ENCODE peak calls at places on chromosomes 2 and 18, in nine cellular contexts. H is fibroblast of the aortic adventitia, C is hippocampal formation, R is ELF-1, M is LoVo, L is MCF 10A, K is cardiac muscle cell, U is HS-5, B is GM04504. T is an unnamed sample.

GRCh38 chr2:71798266-71799012 is 345.1 kb downstream of the DYSF start:
- DNase-seq in H (peak), C (no peak), R (peak), M (peak), L (peak), K (peak), U (no peak), B (no peak), T (no peak)

GRCh38 chr2:127649100-127649611 is 3.2 kb downstream of the GPR17 start:
- DNase-seq in H (no peak), C (peak), R (no peak), M (no peak), L (peak), K (no peak), U (no peak), B (no peak), T (no peak)

GRCh38 chr18:78673516-78674321 is 305.9 kb upstream of the SALL3 start:
- DNase-seq in H (no peak), C (no peak), R (no peak), M (no peak), L (no peak), K (no peak), U (no peak), B (no peak), T (no peak)

GRCh38 chr2:46878886-46879285 is 36.7 kb downstream of the MCFD2 start:
- DNase-seq in H (peak), C (peak), R (peak), M (no peak), L (no peak), K (peak), U (no peak), B (no peak), T (no peak)

GRCh38 chr2:84631047-84631446 is 114.7 kb downstream of the DNAH6 start:
- DNase-seq in H (peak), C (no peak), R (no peak), M (peak), L (peak), K (peak), U (peak), B (peak), T (peak)

GRCh38 chr2:158457092-158457825 is 507 bp downstream of the PKP4 start:
- DNase-seq in H (peak), C (peak), R (peak), M (peak), L (peak), K (peak), U (peak), B (peak), T (no peak)

GRCh38 chr18:61998335-61998734 is 105.5 kb upstream of the RNF152 start:
- DNase-seq in H (no peak), C (no peak), R (no peak), M (no peak), L (no peak), K (no peak), U (no peak), B (no peak), T (no peak)

GRCh38 chr2:175575346-175576258 is 394.1 kb upstream of the ATP5MC3 start:
- DNase-seq in H (no peak), C (no peak), R (no peak), M (no peak), L (no peak), K (no peak), U (no peak), B (no peak), T (no peak)

GRCh38 chr2:197883354-197884032 is 79.1 kb downstream of the PLCL1 start:
- DNase-seq in H (peak), C (no peak), R (no peak), M (no peak), L (no peak), K (peak), U (peak), B (peak), T (no peak)

GRCh38 chr2:160647967-160648685 is 154.5 kb upstream of the RBMS1 start:
- DNase-seq in H (no peak), C (no peak), R (no peak), M (no peak), L (peak), K (no peak), U (no peak), B (no peak), T (no peak)

GRCh38 chr2:189951791-189952535 is 110.6 kb downstream of the MSTN start:
- DNase-seq in H (no peak), C (no peak), R (no peak), M (no peak), L (no peak), K (peak), U (no peak), B (no peak), T (no peak)

GRCh38 chr18:33375829-33376228 is 64.7 kb downstream of the CCDC178 start:
- DNase-seq in H (no peak), C (no peak), R (no peak), M (no peak), L (no peak), K (no peak), U (no peak), B (no peak), T (no peak)

GRCh38 chr18:9614401-9615279 is at the start of gene PPP4R1:
- DNase-seq in H (peak), C (peak), R (peak), M (peak), L (peak), K (peak), U (no peak), B (no peak), T (no peak)

GRCh38 chr2:23925702-23926288 is 1.1 kb downstream of the ATAD2B start:
- DNase-seq in H (peak), C (peak), R (no peak), M (peak), L (peak), K (peak), U (no peak), B (no peak), T (no peak)

GRCh38 chr2:218895758-218896500 is 15.3 kb downstream of the WNT10A start:
- DNase-seq in H (no peak), C (no peak), R (peak), M (no peak), L (no peak), K (no peak), U (no peak), B (no peak), T (no peak)

GRCh38 chr2:169141713-169142352 is 72.5 kb downstream of the DHRS9 start:
- DNase-seq in H (peak), C (no peak), R (peak), M (peak), L (peak), K (peak), U (peak), B (peak), T (peak)

GRCh38 chr18:74695170-74695569 is 97.5 kb downstream of the ZNF407 start:
- DNase-seq in H (no peak), C (no peak), R (no peak), M (no peak), L (no peak), K (no peak), U (no peak), B (no peak), T (no peak)

GRCh38 chr2:151757861-151758260 is 23.6 kb upstream of the NEB start:
- DNase-seq in H (no peak), C (no peak), R (no peak), M (no peak), L (no peak), K (peak), U (no peak), B (no peak), T (no peak)

GRCh38 chr18:56672981-56673380 is 21.8 kb downstream of the WDR7 start:
- DNase-seq in H (no peak), C (no peak), R (no peak), M (no peak), L (no peak), K (no peak), U (no peak), B (no peak), T (no peak)

GRCh38 chr2:134124047-134124753 is 129.7 kb upstream of the MGAT5 start:
- DNase-seq in H (peak), C (no peak), R (no peak), M (peak), L (no peak), K (no peak), U (no peak), B (no peak), T (no peak)

GRCh38 chr2:85888020-85888744 is 608 bp downstream of the ST3GAL5 start:
- DNase-seq in H (peak), C (no peak), R (peak), M (no peak), L (no peak), K (peak), U (no peak), B (no peak), T (no peak)

GRCh38 chr2:2054363-2054882 is 276.7 kb downstream of the MYT1L start:
- DNase-seq in H (no peak), C (no peak), R (no peak), M (no peak), L (no peak), K (no peak), U (no peak), B (no peak), T (no peak)

GRCh38 chr2:41880561-41881243 is 167.1 kb upstream of the PKDCC start:
- DNase-seq in H (no peak), C (no peak), R (no peak), M (no peak), L (no peak), K (peak), U (no peak), B (no peak), T (no peak)

GRCh38 chr2:26640781-26641564 is at the start of gene CIB4:
- DNase-seq in H (peak), C (no peak), R (no peak), M (peak), L (peak), K (no peak), U (no peak), B (no peak), T (no peak)

GRCh38 chr2:219469186-219469724 is 29.4 kb upstream of the GMPPA start:
- DNase-seq in H (peak), C (no peak), R (no peak), M (no peak), L (peak), K (peak), U (peak), B (no peak), T (no peak)

GRCh38 chr2:120720746-120721145 is 14.9 kb upstream of the GLI2 start:
- DNase-seq in H (no peak), C (no peak), R (no peak), M (no peak), L (no peak), K (no peak), U (no peak), B (no peak), T (no peak)

GRCh38 chr18:43970656-43971055 is 693.4 kb upstream of the SYT4 start:
- DNase-seq in H (no peak), C (no peak), R (no peak), M (no peak), L (peak), K (no peak), U (no peak), B (no peak), T (no peak)

T was measured in AG04450.